ENCODE peak calls at places on chromosomes 6 and 20, in five cellular contexts. F, G, H, A and V are unnamed samples.

GRCh38 chr20:18267815-18268214 is 20.5 kb upstream of the ZNF133 start:
- DNase-seq in F (no peak), G (peak; percentile 6), H (no peak), A (no peak), V (no peak)

GRCh38 chr6:138231399-138231886 is 13.2 kb upstream of the PBOV1 start:
- DNase-seq in F (no peak), G (no peak), H (no peak), A (no peak), V (no peak)

GRCh38 chr6:39819676-39820075 is 27.5 kb downstream of the DAAM2 start:
- DNase-seq in F (no peak), G (no peak), H (no peak), A (no peak), V (no peak)

GRCh38 chr20:3781153-3781910 is at the start of gene SPEF1:
- DNase-seq in F (peak; percentile 95), G (peak; percentile 93), H (no peak), A (peak; percentile 44), V (no peak)

GRCh38 chr6:155274106-155274505 is 10.3 kb downstream of the CLDN20 start:
- DNase-seq in F (no peak), G (no peak), H (no peak), A (no peak), V (no peak)

GRCh38 chr6:2109796-2110195 is 135.6 kb downstream of the GMDS start:
- DNase-seq in F (no peak), G (no peak), H (no peak), A (no peak), V (no peak)

GRCh38 chr6:142926177-142926493 is 18.8 kb downstream of the HIVEP2 start:
- DNase-seq in F (no peak), G (no peak), H (no peak), A (no peak), V (no peak)

GRCh38 chr6:84728602-84729001 is 35.8 kb downstream of the TBX18 start:
- DNase-seq in F (no peak), G (peak; percentile 60), H (no peak), A (no peak), V (no peak)

GRCh38 chr6:132520953-132521352 is 8.0 kb upstream of the STX7 start:
- DNase-seq in F (no peak), G (peak; percentile 38), H (no peak), A (no peak), V (no peak)

GRCh38 chr20:36852187-36852586 is 23.8 kb upstream of the TLDC2 start:
- DNase-seq in F (no peak), G (no peak), H (no peak), A (no peak), V (no peak)

GRCh38 chr20:21387528-21387927 is 9.8 kb downstream of the NKX2-4 start:
- DNase-seq in F (no peak), G (no peak), H (no peak), A (no peak), V (no peak)

GRCh38 chr6:77778527-77778926 is 125.7 kb downstream of the MEI4 start:
- DNase-seq in F (no peak), G (no peak), H (no peak), A (no peak), V (no peak)

GRCh38 chr6:150720774-150721233 is 121.1 kb downstream of the PLEKHG1 start:
- DNase-seq in F (peak; percentile 42), G (peak; percentile 50), H (no peak), A (peak; percentile 30), V (no peak)
- TF ChIP-seq CTCF in F (no peak), G (no peak), H (no peak), A (peak; percentile 46), V (peak; percentile 69)

GRCh38 chr20:31833130-31833930 is 12.1 kb downstream of the FOXS1 start:
- DNase-seq in F (peak; percentile 78), G (peak; percentile 55), H (peak; percentile 63), A (peak; percentile 90), V (peak; percentile 88)
- TF ChIP-seq CTCF in F (peak; percentile 72), G (peak; percentile 88), H (no peak), A (peak; percentile 98), V (peak; percentile 99)

DNA sequence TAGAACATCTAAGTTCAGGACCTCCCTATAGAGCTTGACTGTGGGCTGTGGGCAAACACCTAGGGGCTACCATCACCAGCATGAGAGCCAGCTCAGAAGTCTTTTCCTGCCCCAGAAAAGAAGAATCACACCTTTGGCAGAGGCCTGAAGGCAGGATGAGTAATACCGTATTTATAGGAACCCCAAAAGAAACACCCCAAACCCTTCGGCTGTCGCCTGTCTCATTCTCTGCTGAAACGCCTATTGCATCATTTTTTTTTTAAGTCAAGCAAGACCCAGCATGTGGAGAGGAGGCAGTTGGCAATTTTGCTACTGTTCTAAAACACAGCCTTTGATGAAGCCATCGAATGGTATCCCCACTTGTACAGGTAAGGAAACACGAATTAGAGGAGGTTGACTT is 436.4 kb downstream of the TFAP2A start:
- DNase-seq in F (no peak), G (no peak), H (no peak), A (no peak), V (no peak)
- TF ChIP-seq CTCF in F (no peak), G (no peak), H (no peak), A (no peak), V (no peak)

DNA sequence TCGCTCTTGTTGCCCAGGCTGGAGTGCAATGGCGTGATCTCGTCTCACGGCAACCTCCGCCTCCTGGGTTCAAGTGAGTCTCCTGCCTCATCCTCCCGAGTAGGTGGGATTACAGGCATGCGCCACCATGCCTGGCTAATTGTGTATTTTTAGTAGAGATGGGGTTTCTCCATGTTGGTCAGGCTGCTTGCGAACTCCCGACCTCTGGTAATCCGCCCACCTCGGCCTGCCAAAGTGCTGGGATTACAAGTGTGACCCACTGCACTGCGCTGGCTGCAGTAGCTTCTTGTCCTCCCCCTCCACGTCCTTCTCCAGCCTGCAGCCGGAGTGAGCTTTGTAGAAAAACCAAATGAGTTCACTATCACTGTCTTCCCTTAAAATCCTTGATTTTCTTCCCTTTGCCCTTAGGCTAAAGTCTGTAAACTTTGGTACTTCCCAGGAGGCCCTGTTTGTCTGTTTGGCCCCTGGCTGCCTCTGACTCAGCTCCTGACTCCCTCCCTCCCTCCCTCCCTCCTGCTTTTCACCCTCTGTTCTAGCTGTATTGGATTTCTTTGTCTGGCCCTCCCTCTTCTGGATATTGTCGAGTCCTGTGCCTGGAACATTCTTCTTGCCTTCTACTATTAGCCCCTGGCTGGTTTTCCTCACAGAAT is 12.9 kb downstream of the PARD6B start:
- DNase-seq in F (peak; percentile 84), G (peak; percentile 91), H (no peak), A (no peak), V (peak; percentile 37)
- TF ChIP-seq CTCF in F (no peak), G (peak; percentile 44), H (no peak), A (no peak), V (no peak)

GRCh38 chr6:136525586-136526195 is 24.5 kb downstream of the MAP7 start:
- DNase-seq in F (no peak), G (peak; percentile 4), H (no peak), A (no peak), V (no peak)

GRCh38 chr6:136527831-136528230 is 22.4 kb downstream of the MAP7 start:
- DNase-seq in F (no peak), G (no peak), H (no peak), A (no peak), V (no peak)

GRCh38 chr6:136524936-136525413 is 25.2 kb downstream of the MAP7 start:
- DNase-seq in F (no peak), G (no peak), H (no peak), A (no peak), V (no peak)

GRCh38 chr6:136526937-136527336 is 23.3 kb downstream of the MAP7 start:
- DNase-seq in F (no peak), G (no peak), H (no peak), A (no peak), V (no peak)

GRCh38 chr6:136526196-136526930 is 23.9 kb downstream of the MAP7 start:
- DNase-seq in F (peak; percentile 75), G (peak; percentile 73), H (no peak), A (peak; percentile 19), V (no peak)
- TF ChIP-seq CTCF in F (peak; percentile 14), G (peak; percentile 58), H (no peak), A (peak; percentile 41), V (peak; percentile 59)

DNA sequence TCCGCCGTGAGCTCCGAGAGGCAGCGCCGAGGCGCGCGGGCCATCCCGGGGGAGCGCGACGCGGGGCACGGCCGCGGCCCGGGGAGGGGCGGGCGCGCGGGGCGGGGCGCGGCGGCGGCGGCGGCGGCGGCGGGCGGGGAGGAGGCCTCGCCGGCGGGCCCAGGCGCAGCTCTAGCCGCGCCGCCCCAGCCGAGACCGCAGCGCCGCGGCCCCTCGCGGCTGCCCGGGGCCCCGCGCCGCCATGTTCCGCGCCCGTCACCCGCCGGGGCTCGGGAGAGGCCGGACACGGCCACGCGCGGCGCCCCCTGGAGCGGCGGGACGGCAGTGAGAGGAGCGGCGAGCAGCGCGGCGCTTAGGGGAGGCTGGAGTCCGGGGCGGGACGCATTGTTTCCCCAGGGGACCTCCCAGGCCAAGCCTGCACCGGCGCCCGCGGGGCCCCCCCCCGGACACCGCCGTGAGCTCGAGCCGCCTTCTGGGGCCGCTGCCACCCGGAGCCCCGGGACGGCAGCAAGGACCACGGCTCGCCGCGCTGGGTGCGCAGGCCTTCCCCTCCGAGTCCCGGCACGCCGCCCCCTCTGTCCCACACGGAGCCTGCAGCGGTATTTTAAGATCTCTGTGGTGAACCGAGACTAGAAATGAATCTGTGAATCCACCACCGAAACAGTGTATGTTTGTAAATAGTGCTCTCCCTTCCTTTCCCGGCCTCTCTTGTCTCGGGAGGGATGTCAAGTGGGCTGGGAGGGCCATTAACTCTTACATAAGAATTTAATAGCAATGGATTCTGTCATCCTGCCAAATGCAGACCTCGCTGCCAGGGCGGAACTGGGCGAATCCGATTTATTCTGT is at the start of gene KIF13A:
- DNase-seq in F (peak; percentile 73), G (peak; percentile 63), H (peak; percentile 72), A (peak; percentile 61), V (peak; percentile 78)
- TF ChIP-seq CTCF in F (peak; percentile 7), G (no peak), H (no peak), A (peak; percentile 43), V (peak; percentile 57)

GRCh38 chr6:37731888-37732287 is 34.2 kb upstream of the MDGA1 start:
- DNase-seq in F (no peak), G (no peak), H (peak; percentile 40), A (no peak), V (no peak)

GRCh38 chr6:37735722-37736121 is 38.0 kb upstream of the MDGA1 start:
- DNase-seq in F (no peak), G (no peak), H (no peak), A (no peak), V (no peak)

GRCh38 chr6:37738216-37738615 is 40.5 kb upstream of the MDGA1 start:
- DNase-seq in F (no peak), G (no peak), H (no peak), A (no peak), V (no peak)

DNA sequence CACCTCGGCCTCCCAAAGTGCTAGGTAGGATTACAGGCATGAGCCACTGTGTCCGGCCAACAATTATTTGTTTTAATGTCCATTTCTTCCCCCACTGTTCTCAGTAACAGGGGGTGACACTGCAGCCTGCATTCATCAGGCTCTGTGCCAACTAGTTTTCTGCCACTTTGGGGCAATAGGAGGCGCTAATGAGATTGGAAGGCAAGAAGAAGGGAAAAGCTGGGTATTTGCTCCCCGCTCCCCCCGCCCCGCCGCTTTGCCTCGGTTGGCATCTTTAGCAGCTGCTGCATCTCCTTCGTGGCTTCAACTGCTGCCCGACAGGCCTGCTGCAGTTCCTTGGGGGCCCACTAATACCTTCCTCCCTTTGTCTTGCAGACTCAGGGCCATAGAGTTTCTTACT is 35.0 kb upstream of the MDGA1 start:
- DNase-seq in F (no peak), G (no peak), H (no peak), A (no peak), V (no peak)
- TF ChIP-seq CTCF in F (no peak), G (peak; percentile 5), H (no peak), A (no peak), V (no peak)